ENCODE peak calls at places on chromosomes 2 and 18, in six cellular contexts. X, D, C, B, L and H are unnamed samples. For H3K36me3, the result is how much of the 10 kb centered on the place peaks cover.

GRCh38 chr2:197675711-197676188 is 363 bp upstream of the RFTN2 start:
- DNase-seq in D (no peak), C (peak), B (no peak), L (peak), X (peak), H (no peak)

GRCh38 chr18:48831113-48831759 is 119.5 kb downstream of the SMAD7 start:
- DNase-seq in D (peak), C (peak), X (no peak), L (no peak), B (no peak), H (no peak)

GRCh38 chr18:5175378-5175777 is 21.7 kb downstream of the AKAIN1 start:
- DNase-seq in D (no peak), C (no peak), B (no peak), X (no peak), L (no peak), H (no peak)

GRCh38 chr18:12092398-12093229 is 1.0 kb upstream of the ANKRD62 start:
- DNase-seq in L (no peak), C (no peak), B (peak), D (no peak), X (no peak), H (peak)

GRCh38 chr2:3643371-3644245 is 14.4 kb upstream of the ALLC start:
- DNase-seq in B (no peak), X (no peak), D (peak), C (no peak), L (no peak), H (no peak)

GRCh38 chr18:62458868-62459716 is 63.7 kb upstream of the ZCCHC2 start:
- DNase-seq in C (no peak), X (no peak), D (no peak), B (no peak), L (no peak), H (no peak)

GRCh38 chr2:117536139-117536538 is 278.4 kb upstream of the DDX18 start:
- DNase-seq in B (peak), L (peak), C (no peak), X (no peak), D (no peak), H (peak)

GRCh38 chr2:54559593-54560145 is 103.5 kb downstream of the SPTBN1 start:
- DNase-seq in D (no peak), L (peak), B (no peak), X (peak), C (peak), H (peak)

GRCh38 chr18:48621815-48622555 is 83.2 kb downstream of the CTIF start:
- DNase-seq in C (no peak), X (no peak), L (no peak), B (no peak), D (no peak), H (no peak)

GRCh38 chr2:136407113-136407951 is 289.4 kb upstream of the CXCR4 start:
- DNase-seq in C (no peak), B (no peak), X (no peak), D (no peak), L (no peak), H (no peak)

GRCh38 chr2:136402281-136402680 is 284.3 kb upstream of the CXCR4 start:
- DNase-seq in D (no peak), B (no peak), X (no peak), L (no peak), C (no peak), H (no peak)

GRCh38 chr2:136407952-136408318 is 290.0 kb upstream of the CXCR4 start:
- DNase-seq in X (no peak), C (no peak), D (no peak), B (no peak), L (no peak), H (no peak)

GRCh38 chr2:136408795-136409194 is 290.8 kb upstream of the CXCR4 start:
- DNase-seq in B (no peak), L (no peak), D (no peak), X (no peak), C (no peak), H (no peak)

GRCh38 chr2:136404925-136405324 is 287.0 kb upstream of the CXCR4 start:
- DNase-seq in D (no peak), C (no peak), L (no peak), X (no peak), B (no peak), H (no peak)
- H3K36me3 ChIP-seq in D (under half), C (under half), L (under half), X (under half), B (under half), H (under half)

GRCh38 chr18:23521907-23522306 is 18.6 kb downstream of the RMC1 start:
- DNase-seq in L (no peak), X (no peak), C (no peak), D (peak), B (no peak), H (no peak)
- H3K36me3 ChIP-seq in L (half or more), X (under half), C (half or more), D (under half), B (under half), H (under half)

DNA sequence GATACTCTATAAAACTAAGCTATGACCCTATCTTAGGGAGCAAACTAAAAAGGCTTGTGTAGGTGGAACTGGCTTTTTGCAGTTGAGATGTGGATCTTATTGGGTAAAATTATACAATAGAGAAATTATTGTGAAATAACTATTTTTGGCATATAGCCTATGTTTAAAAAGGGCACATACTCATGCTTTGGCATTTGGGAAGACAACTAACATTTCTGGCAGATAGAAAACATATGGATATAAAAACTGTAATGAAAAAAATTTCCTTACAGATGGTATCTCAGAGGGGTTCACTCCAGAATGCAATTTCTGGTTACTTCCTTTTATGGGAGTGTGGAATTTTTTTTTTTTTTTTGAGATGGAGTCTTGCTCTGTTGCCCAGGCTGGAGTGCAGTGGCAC is 120.1 kb upstream of the CCDC195 start:
- DNase-seq in D (no peak), C (no peak), L (peak), X (peak), B (no peak), H (no peak)
- H3K36me3 ChIP-seq in D (under half), C (under half), L (under half), X (under half), B (under half), H (under half)

DNA sequence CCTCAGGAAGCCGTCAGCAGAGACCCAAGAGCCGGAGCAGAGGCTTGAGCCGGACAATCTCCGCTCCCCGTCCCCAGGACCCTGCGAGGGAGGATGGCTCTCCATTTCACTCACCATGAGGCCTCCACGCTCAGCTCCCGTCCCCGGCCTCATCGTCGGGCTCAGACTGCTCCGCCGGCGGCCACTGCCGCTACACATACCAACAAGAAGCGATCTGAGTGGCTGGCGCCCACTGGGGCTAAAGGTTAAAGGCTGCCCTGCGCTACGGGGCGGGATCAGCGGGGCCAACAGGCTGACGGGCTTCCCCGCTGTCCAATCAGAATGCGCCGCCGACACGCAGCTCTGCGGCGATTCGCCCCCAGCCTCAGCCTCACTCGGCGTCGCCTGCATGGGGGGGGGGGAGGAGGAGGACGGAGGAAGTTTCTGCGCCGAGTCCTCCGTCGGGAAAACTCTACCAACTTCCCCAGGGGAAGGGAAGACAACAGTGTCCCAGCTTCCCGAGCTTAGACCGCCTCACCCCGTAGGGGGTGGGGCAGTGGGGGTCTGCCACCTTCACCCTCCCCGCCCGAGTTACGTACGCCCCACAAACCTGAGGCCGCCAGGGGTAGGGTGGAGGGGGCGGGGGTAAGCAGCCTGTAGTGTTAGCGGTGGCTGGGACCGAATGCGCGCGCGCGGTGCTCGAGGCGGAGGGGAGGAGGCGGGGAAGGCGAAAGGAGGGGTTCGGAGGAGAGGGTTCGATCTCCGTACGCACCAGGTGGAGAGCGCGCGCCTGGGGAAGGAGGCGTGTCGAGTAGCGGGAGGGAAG is at the start of gene PRPF40A:
- DNase-seq in C (peak), L (peak), B (peak), D (peak), X (peak), H (peak)
- H3K36me3 ChIP-seq in C (under half), L (under half), B (under half), D (under half), X (under half), H (under half)

DNA sequence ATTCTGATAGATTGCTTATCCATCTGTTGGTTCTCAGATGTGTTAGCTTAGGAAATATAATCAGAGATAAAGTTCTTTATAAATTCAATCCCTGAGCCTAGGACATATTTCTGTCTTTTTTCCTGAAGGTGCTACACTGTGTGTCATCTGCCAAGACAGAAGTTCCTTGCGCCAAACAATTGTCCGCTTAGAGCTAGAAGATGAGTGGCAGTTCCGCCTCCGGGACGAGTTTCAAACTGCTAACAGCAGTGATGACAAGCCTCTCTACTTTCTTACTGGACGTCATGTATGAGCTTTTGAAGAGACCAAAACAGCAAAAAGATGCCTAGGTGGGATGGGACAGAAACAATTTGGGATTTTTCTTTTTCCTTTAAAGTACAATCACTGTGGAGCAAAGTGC is 78.0 kb downstream of the ESCO1 start:
- DNase-seq in B (no peak), X (no peak), D (no peak), L (no peak), C (no peak), H (no peak)
- H3K36me3 ChIP-seq in B (under half), X (under half), D (under half), L (half or more), C (half or more), H (under half)

DNA sequence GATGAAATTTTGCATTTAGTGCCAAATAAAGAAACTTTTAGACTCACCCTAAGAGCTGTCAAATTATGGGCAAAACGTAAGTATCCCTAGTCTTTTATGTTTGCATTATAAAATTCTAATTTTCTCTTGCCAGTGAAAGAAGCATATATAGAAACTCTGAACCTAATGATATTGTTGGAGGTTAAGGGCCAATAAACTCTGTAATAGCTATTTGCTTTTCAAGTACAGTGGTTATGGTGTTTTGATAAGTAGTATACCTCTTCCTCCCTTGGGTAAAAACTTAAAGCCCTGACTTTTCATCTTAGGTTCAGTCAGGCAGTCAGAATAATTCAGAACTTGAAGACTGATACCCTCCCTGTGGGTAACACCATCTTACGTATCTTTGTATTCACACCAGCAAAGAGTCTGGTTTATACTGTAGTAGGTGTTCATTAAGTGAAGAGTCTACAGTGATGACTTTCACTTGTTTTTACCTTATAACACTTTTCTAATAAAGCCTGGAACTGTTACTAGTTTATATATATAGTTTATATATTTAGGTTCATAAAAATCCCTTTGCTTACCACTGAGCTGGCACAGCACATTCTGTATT is 19.1 kb downstream of the PAPOLG start:
- DNase-seq in D (no peak), B (no peak), L (no peak), X (no peak), C (no peak), H (no peak)
- H3K36me3 ChIP-seq in D (under half), B (under half), L (half or more), X (under half), C (half or more), H (half or more)